ENCODE peak calls at places on chromosomes 4 and X, in four cellular contexts. G is left lung, P is dorsolateral prefrontal cortex, F is mammary epithelial cell. V is an unnamed sample.

GRCh38 chr4:147828361-147828760 is 96.5 kb downstream of the ARHGAP10 start:
- DNase-seq in G (no peak), F (peak; percentile 75), P (no peak), V (no peak)

GRCh38 chr4:158125325-158125724 is 47.5 kb downstream of the GASK1B start:
- DNase-seq in P (no peak), F (no peak), G (no peak), V (no peak)

GRCh38 chr4:102620697-102621497 is 119.7 kb downstream of the NFKB1 start:
- DNase-seq in F (peak; percentile 71), P (no peak), G (no peak), V (no peak)

GRCh38 chr4:186227221-186227620 is at the start of gene KLKB1:
- DNase-seq in G (no peak), P (no peak), F (no peak), V (no peak)

GRCh38 chr4:132910226-132910748 is 238.8 kb upstream of the PCDH10 start:
- DNase-seq in F (no peak), P (no peak), G (no peak), V (no peak)

GRCh38 chr4:156195914-156196313 is 242.2 kb upstream of the CTSO start:
- DNase-seq in P (no peak), F (no peak), G (no peak), V (no peak)

GRCh38 chr4:81807386-81807785 is 335.7 kb upstream of the RASGEF1B start:
- DNase-seq in G (no peak), F (no peak), P (no peak), V (no peak)

GRCh38 chr4:103002551-103002950 is 17.0 kb downstream of the SLC9B1 start:
- DNase-seq in F (peak; percentile 12), P (no peak), G (no peak), V (no peak)

GRCh38 chrX:41259516-41259915 is 74.4 kb upstream of the DDX3X start:
- DNase-seq in P (no peak), G (no peak), F (no peak), V (no peak)

GRCh38 chr4:138063581-138063980 is 178.6 kb downstream of the SLC7A11 start:
- DNase-seq in P (no peak), G (no peak), F (no peak), V (no peak)

GRCh38 chrX:68488657-68489056 is 10.2 kb upstream of the YIPF6 start:
- DNase-seq in P (no peak), F (no peak), G (no peak), V (no peak)

GRCh38 chrX:68492583-68492982 is 6.3 kb upstream of the YIPF6 start:
- DNase-seq in F (no peak), G (no peak), P (no peak), V (no peak)

GRCh38 chrX:68487254-68487653 is 11.6 kb upstream of the YIPF6 start:
- DNase-seq in G (no peak), P (no peak), F (no peak), V (no peak)

GRCh38 chrX:68487924-68488323 is 10.9 kb upstream of the YIPF6 start:
- DNase-seq in G (no peak), F (no peak), P (no peak), V (no peak)

GRCh38 chrX:68490644-68491043 is 8.2 kb upstream of the YIPF6 start:
- DNase-seq in F (peak; percentile 30), G (no peak), P (no peak), V (no peak)
- TF ChIP-seq CTCF in F (peak; percentile 49), G (no peak), P (no peak), V (peak; percentile 47)

GRCh38 chr4:45442466-45442865 is 681.4 kb downstream of the GABRG1 start:
- DNase-seq in F (peak; percentile 31), P (no peak), G (no peak), V (no peak)
- TF ChIP-seq CTCF in F (peak; percentile 40), P (peak; percentile 35), G (no peak), V (peak; percentile 21)

GRCh38 chr4:104451573-104451972 is 43.1 kb downstream of the CXXC4 start:
- DNase-seq in G (no peak), F (peak; percentile 9), P (no peak), V (no peak)
- TF ChIP-seq CTCF in G (no peak), F (peak; percentile 41), P (peak; percentile 60), V (peak; percentile 30)

DNA sequence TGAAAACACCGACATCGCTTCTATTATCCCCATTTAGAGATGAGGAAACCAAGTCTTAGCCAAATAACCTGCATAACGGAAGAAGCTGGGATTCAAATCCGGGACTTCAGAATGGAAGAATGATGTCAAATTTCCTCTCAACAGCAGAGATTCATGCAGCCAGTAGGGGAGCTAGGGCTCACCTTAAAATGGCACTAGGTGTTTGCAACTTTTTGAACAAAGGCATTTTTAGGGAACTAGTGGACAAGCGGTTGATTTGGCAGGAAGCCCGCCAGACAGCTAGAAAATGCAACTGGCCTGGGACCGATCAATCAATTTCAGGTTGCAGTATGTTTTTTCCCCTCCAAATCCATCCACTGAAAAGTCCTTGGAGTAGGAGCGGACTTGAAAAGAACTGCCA is 224.2 kb downstream of the PTTG2 start:
- DNase-seq in G (no peak), P (no peak), F (no peak), V (no peak)
- TF ChIP-seq CTCF in G (no peak), P (no peak), F (peak; percentile 29), V (peak; percentile 29)

GRCh38 chr4:72553540-72553939 is 15.5 kb downstream of the ADAMTS3 start:
- DNase-seq in P (no peak), G (no peak), F (no peak), V (no peak)
- TF ChIP-seq CTCF in P (no peak), G (no peak), F (no peak), V (no peak)

GRCh38 chr4:6549445-6549844 is 25.5 kb upstream of the MAN2B2 start:
- DNase-seq in F (no peak), G (no peak), P (no peak), V (no peak)
- TF ChIP-seq CTCF in F (no peak), G (no peak), P (no peak), V (no peak)

GRCh38 chrX:68720851-68721250 is 73.4 kb downstream of the STARD8 start:
- DNase-seq in G (no peak), F (no peak), P (no peak), V (no peak)

GRCh38 chrX:68721546-68721945 is 74.1 kb downstream of the STARD8 start:
- DNase-seq in G (peak; percentile 18), P (no peak), F (no peak), V (no peak)

GRCh38 chrX:68718443-68718820 is 71.0 kb downstream of the STARD8 start:
- DNase-seq in G (peak; percentile 8), F (no peak), P (no peak), V (no peak)

GRCh38 chrX:68719181-68719903 is 71.9 kb downstream of the STARD8 start:
- DNase-seq in G (peak; percentile 18), F (no peak), P (no peak), V (no peak)

GRCh38 chrX:68719904-68720614 is 72.6 kb downstream of the STARD8 start:
- DNase-seq in G (peak; percentile 27), F (no peak), P (no peak), V (no peak)
- TF ChIP-seq CTCF in G (no peak), F (peak; percentile 10), P (no peak), V (peak; percentile 20)

GRCh38 chrX:8946488-8947050 is 87.4 kb downstream of the FAM9B start:
- DNase-seq in P (no peak), G (no peak), F (no peak), V (no peak)
- TF ChIP-seq CTCF in P (no peak), G (no peak), F (no peak), V (no peak)

GRCh38 chr4:53653484-53654053 is 62.3 kb upstream of the LNX1 start:
- DNase-seq in F (peak; percentile 12), G (no peak), P (no peak), V (no peak)
- TF ChIP-seq CTCF in F (peak; percentile 4), G (no peak), P (no peak), V (no peak)